ENCODE peak calls at places on chromosomes 11 and 22, in five cellular contexts. One of them, this sample, is unnamed.

GRCh38 chr22:45895436-45896152 is 81.4 kb downstream of the WNT7B start:
- DNase-seq in sigmoid colon: no peak
- DNase-seq in chondrocyte: peak
- DNase-seq in cardiac fibroblast: no peak
- DNase-seq in fibroblast of lung: no peak
- DNase-seq in this sample: no peak

GRCh38 chr22:27629908-27630733 is 171.4 kb downstream of the MN1 start:
- DNase-seq in sigmoid colon: no peak
- DNase-seq in chondrocyte: peak
- DNase-seq in cardiac fibroblast: no peak
- DNase-seq in fibroblast of lung: no peak
- DNase-seq in this sample: no peak

GRCh38 chr22:37806409-37807338 is 1.1 kb upstream of the GCAT start:
- DNase-seq in sigmoid colon: peak
- DNase-seq in chondrocyte: no peak
- DNase-seq in cardiac fibroblast: peak
- DNase-seq in fibroblast of lung: peak
- DNase-seq in this sample: no peak

GRCh38 chr11:37689951-37690350 is 1091.9 kb upstream of the RAG2 start:
- DNase-seq in sigmoid colon: no peak
- DNase-seq in chondrocyte: no peak
- DNase-seq in cardiac fibroblast: peak
- DNase-seq in fibroblast of lung: peak
- DNase-seq in this sample: no peak

GRCh38 chr11:10455637-10456487 is 798 bp downstream of the AMPD3 start:
- DNase-seq in sigmoid colon: peak
- DNase-seq in chondrocyte: no peak
- DNase-seq in cardiac fibroblast: peak
- DNase-seq in fibroblast of lung: peak
- DNase-seq in this sample: no peak

GRCh38 chr11:46649180-46649738 is 31.9 kb downstream of the ATG13 start:
- DNase-seq in sigmoid colon: peak
- DNase-seq in chondrocyte: no peak
- DNase-seq in cardiac fibroblast: peak
- DNase-seq in fibroblast of lung: peak
- DNase-seq in this sample: no peak

GRCh38 chr11:2932850-2933251 is 3.6 kb upstream of the PHLDA2 start:
- DNase-seq in sigmoid colon: peak
- DNase-seq in chondrocyte: peak
- DNase-seq in cardiac fibroblast: no peak
- DNase-seq in fibroblast of lung: peak
- DNase-seq in this sample: no peak

GRCh38 chr11:93614111-93614784 is 47.2 kb upstream of the CEP295 start:
- DNase-seq in sigmoid colon: no peak
- DNase-seq in chondrocyte: no peak
- DNase-seq in cardiac fibroblast: no peak
- DNase-seq in fibroblast of lung: no peak
- DNase-seq in this sample: no peak

GRCh38 chr11:133950874-133951483 is 5.8 kb downstream of the IGSF9B start:
- DNase-seq in sigmoid colon: no peak
- DNase-seq in chondrocyte: no peak
- DNase-seq in cardiac fibroblast: no peak
- DNase-seq in fibroblast of lung: no peak
- DNase-seq in this sample: no peak

GRCh38 chr11:3022982-3023381 is 30.9 kb upstream of the NAP1L4 start:
- DNase-seq in sigmoid colon: no peak
- DNase-seq in chondrocyte: no peak
- DNase-seq in cardiac fibroblast: peak
- DNase-seq in fibroblast of lung: peak
- DNase-seq in this sample: no peak

GRCh38 chr22:34639911-34640310 is 426.0 kb upstream of the ISX start:
- DNase-seq in sigmoid colon: no peak
- DNase-seq in chondrocyte: no peak
- DNase-seq in cardiac fibroblast: no peak
- DNase-seq in fibroblast of lung: no peak
- DNase-seq in this sample: no peak

GRCh38 chr22:37739000-37739399 is 42.2 kb downstream of the TRIOBP start:
- DNase-seq in sigmoid colon: peak
- DNase-seq in chondrocyte: no peak
- DNase-seq in cardiac fibroblast: peak
- DNase-seq in fibroblast of lung: peak
- DNase-seq in this sample: no peak

GRCh38 chr11:6357222-6357621 is 33.1 kb upstream of the SMPD1 start:
- DNase-seq in sigmoid colon: peak
- DNase-seq in chondrocyte: no peak
- DNase-seq in cardiac fibroblast: peak
- DNase-seq in fibroblast of lung: peak
- DNase-seq in this sample: peak

GRCh38 chr11:107799245-107799859 is 59.2 kb downstream of the SLC35F2 start:
- DNase-seq in sigmoid colon: peak
- DNase-seq in chondrocyte: no peak
- DNase-seq in cardiac fibroblast: peak
- DNase-seq in fibroblast of lung: peak
- DNase-seq in this sample: no peak

GRCh38 chr22:36855478-36855877 is 5.3 kb upstream of the NCF4 start:
- DNase-seq in sigmoid colon: no peak
- DNase-seq in chondrocyte: no peak
- DNase-seq in cardiac fibroblast: no peak
- DNase-seq in fibroblast of lung: no peak
- DNase-seq in this sample: no peak

GRCh38 chr11:84594602-84595001 is 1032.5 kb downstream of the DLG2 start:
- DNase-seq in sigmoid colon: no peak
- DNase-seq in chondrocyte: no peak
- DNase-seq in cardiac fibroblast: no peak
- DNase-seq in fibroblast of lung: no peak
- DNase-seq in this sample: no peak

GRCh38 chr11:125188021-125188420 is 23.5 kb downstream of the PKNOX2 start:
- DNase-seq in sigmoid colon: no peak
- DNase-seq in chondrocyte: no peak
- DNase-seq in cardiac fibroblast: no peak
- DNase-seq in fibroblast of lung: peak
- DNase-seq in this sample: no peak

GRCh38 chr22:40818747-40819662 is at the start of gene SLC25A17:
- DNase-seq in sigmoid colon: peak
- DNase-seq in chondrocyte: no peak
- DNase-seq in cardiac fibroblast: peak
- DNase-seq in fibroblast of lung: peak
- DNase-seq in this sample: no peak
- TF ChIP-seq CTCF in sigmoid colon: peak
- TF ChIP-seq CTCF in chondrocyte: peak
- TF ChIP-seq CTCF in cardiac fibroblast: peak
- TF ChIP-seq CTCF in fibroblast of lung: peak
- TF ChIP-seq CTCF in this sample: peak

DNA sequence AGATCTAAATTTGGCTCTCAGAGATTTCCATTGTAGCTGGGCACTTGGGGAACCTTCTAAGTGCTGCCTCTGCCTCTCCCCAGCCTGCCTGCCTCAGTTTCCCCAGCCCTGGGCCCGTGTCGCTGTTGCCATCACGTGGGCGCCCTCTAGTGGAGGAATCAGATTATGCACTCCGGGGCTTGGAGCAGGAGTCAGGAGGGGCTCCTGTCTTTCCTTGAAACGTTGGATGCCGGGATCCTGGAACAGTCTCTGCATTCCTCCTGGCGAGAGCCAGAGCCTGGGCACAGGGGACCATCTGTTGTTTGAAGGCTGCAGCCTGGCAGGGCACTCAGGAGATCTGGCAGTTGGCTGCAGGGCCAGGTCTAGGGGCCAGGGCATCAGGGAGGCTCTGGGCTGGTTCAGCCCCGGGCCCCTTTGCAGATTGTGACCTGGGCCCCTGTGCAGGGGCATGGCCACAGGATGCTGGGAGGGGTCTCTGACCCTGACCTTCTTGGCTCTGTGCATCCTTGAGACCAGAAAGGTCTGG is 71.6 kb downstream of the LRP5 start:
- DNase-seq in sigmoid colon: peak
- DNase-seq in chondrocyte: peak
- DNase-seq in cardiac fibroblast: peak
- DNase-seq in fibroblast of lung: peak
- DNase-seq in this sample: no peak
- TF ChIP-seq CTCF in sigmoid colon: peak
- TF ChIP-seq CTCF in chondrocyte: peak
- TF ChIP-seq CTCF in cardiac fibroblast: peak
- TF ChIP-seq CTCF in fibroblast of lung: peak
- TF ChIP-seq CTCF in this sample: peak

DNA sequence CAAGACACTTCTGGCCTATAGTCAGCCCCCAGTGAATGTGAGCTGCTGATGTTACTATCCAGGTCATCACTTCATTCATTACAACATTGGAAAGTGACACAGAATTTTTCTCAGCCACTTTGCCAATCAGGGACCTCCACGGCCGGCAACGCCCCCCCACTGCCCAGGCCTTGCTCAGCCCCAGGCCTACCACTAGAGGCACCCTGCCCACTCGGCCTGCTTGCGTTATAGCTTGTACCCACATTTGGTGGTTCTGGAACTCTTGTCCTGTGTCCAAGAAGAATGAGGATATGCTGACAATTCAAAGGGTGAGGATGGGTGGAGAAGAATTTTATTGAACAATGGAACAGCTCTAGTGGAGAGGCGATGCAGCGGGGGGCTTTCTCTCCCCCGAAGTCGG is 96.2 kb downstream of the TSPAN18 start:
- DNase-seq in sigmoid colon: no peak
- DNase-seq in chondrocyte: no peak
- DNase-seq in cardiac fibroblast: no peak
- DNase-seq in fibroblast of lung: no peak
- DNase-seq in this sample: no peak
- TF ChIP-seq CTCF in sigmoid colon: no peak
- TF ChIP-seq CTCF in chondrocyte: peak
- TF ChIP-seq CTCF in cardiac fibroblast: peak
- TF ChIP-seq CTCF in fibroblast of lung: peak
- TF ChIP-seq CTCF in this sample: peak

GRCh38 chr22:35839811-35840739 is 122.4 kb downstream of the APOL5 start:
- DNase-seq in sigmoid colon: peak
- DNase-seq in chondrocyte: no peak
- DNase-seq in cardiac fibroblast: peak
- DNase-seq in fibroblast of lung: peak
- DNase-seq in this sample: no peak

GRCh38 chr22:35844886-35845285 is 127.2 kb downstream of the APOL5 start:
- DNase-seq in sigmoid colon: no peak
- DNase-seq in chondrocyte: no peak
- DNase-seq in cardiac fibroblast: no peak
- DNase-seq in fibroblast of lung: no peak
- DNase-seq in this sample: no peak

GRCh38 chr22:35841907-35842518 is 124.3 kb downstream of the APOL5 start:
- DNase-seq in sigmoid colon: no peak
- DNase-seq in chondrocyte: no peak
- DNase-seq in cardiac fibroblast: no peak
- DNase-seq in fibroblast of lung: no peak
- DNase-seq in this sample: no peak

GRCh38 chr22:35842519-35842913 is 124.8 kb downstream of the APOL5 start:
- DNase-seq in sigmoid colon: no peak
- DNase-seq in chondrocyte: no peak
- DNase-seq in cardiac fibroblast: no peak
- DNase-seq in fibroblast of lung: no peak
- DNase-seq in this sample: no peak

DNA sequence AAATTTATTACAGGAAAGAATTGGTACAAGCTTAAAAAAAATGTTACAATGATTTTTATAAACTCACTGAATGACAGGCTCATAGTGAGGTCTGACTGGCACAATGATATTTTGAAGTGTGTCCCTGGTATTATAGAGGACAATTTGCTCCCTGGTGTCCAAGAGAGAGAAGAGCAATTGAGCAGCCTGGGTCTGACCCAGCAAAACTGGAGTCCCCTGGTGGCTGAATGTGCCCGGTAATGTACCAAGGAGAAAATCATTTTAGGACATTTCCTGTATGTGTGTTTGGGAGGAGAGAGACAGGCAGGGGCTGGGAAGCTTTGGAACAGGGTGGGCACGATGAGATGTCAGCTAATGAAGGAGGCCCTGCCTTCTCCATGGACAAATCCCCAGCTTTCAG is 125.3 kb downstream of the APOL5 start:
- DNase-seq in sigmoid colon: no peak
- DNase-seq in chondrocyte: no peak
- DNase-seq in cardiac fibroblast: peak
- DNase-seq in fibroblast of lung: peak
- DNase-seq in this sample: no peak
- TF ChIP-seq CTCF in sigmoid colon: peak
- TF ChIP-seq CTCF in chondrocyte: peak
- TF ChIP-seq CTCF in cardiac fibroblast: peak
- TF ChIP-seq CTCF in fibroblast of lung: peak
- TF ChIP-seq CTCF in this sample: peak

GRCh38 chr22:22460635-22461034 is 47.9 kb downstream of the ZNF280B start:
- DNase-seq in sigmoid colon: no peak
- DNase-seq in chondrocyte: no peak
- DNase-seq in cardiac fibroblast: peak
- DNase-seq in fibroblast of lung: no peak
- DNase-seq in this sample: no peak
- TF ChIP-seq CTCF in sigmoid colon: no peak
- TF ChIP-seq CTCF in chondrocyte: peak
- TF ChIP-seq CTCF in cardiac fibroblast: peak
- TF ChIP-seq CTCF in fibroblast of lung: no peak
- TF ChIP-seq CTCF in this sample: peak